ENCODE peak calls at places on chromosomes 13 and 19, in four cellular contexts. B is uterus, J is fibroblast of lung, Y is heart left ventricle. P is an unnamed sample. For H3K36me3 and H3K27me3, the result is how much of the 10 kb centered on the place peaks cover.

GRCh38 chr19:8526345-8527062 is 12.5 kb upstream of the ZNF414 start:
- DNase-seq in B (peak), J (peak), Y (peak), P (peak)

GRCh38 chr19:29683009-29683408 is 17.7 kb downstream of the PLEKHF1 start:
- DNase-seq in B (no peak), J (peak), Y (no peak), P (no peak)

GRCh38 chr19:369256-369655 is 24.7 kb upstream of the MIER2 start:
- DNase-seq in B (no peak), J (no peak), Y (no peak), P (no peak)

GRCh38 chr13:79481685-79482052 is 714 bp downstream of the NDFIP2 start:
- DNase-seq in B (no peak), J (peak), Y (no peak), P (no peak)

GRCh38 chr13:51995677-51996551 is 15.3 kb downstream of the ATP7B start:
- DNase-seq in B (no peak), J (peak), Y (peak), P (peak)

GRCh38 chr13:29594310-29594709 is 1.2 kb downstream of the SLC7A1 start:
- DNase-seq in B (peak), J (peak), Y (no peak), P (peak)

GRCh38 chr19:1266116-1266817 is 2.9 kb upstream of the CIRBP start:
- DNase-seq in B (peak), J (peak), Y (peak), P (peak)

GRCh38 chr13:43348397-43348796 is 325.0 kb downstream of the DNAJC15 start:
- DNase-seq in B (no peak), J (peak), Y (no peak), P (no peak)

GRCh38 chr13:110308377-110309158 is 1.5 kb downstream of the COL4A2 start:
- DNase-seq in B (peak), J (peak), Y (peak), P (no peak)

GRCh38 chr13:30021611-30022010 is 171.2 kb upstream of the UBL3 start:
- DNase-seq in B (no peak), J (no peak), Y (no peak), P (peak)

GRCh38 chr19:47226426-47227346 is 4.3 kb downstream of the BBC3 start:
- DNase-seq in B (peak), J (peak), Y (peak), P (peak)

GRCh38 chr13:110347535-110348308 is 40.6 kb downstream of the COL4A2 start:
- DNase-seq in B (peak), J (peak), Y (no peak), P (peak)

GRCh38 chr19:13505761-13506549 is at the start of gene CACNA1A:
- DNase-seq in B (no peak), J (peak), Y (no peak), P (peak)
- H3K4me3 ChIP-seq in B (no peak), J (peak), Y (peak), P (no peak)

GRCh38 chr19:38720559-38721236 is 23.6 kb downstream of the CAPN12 start:
- DNase-seq in B (no peak), J (no peak), Y (no peak), P (no peak)
- H3K36me3 ChIP-seq in B (under half), J (half or more), Y (half or more), P (half or more)

DNA sequence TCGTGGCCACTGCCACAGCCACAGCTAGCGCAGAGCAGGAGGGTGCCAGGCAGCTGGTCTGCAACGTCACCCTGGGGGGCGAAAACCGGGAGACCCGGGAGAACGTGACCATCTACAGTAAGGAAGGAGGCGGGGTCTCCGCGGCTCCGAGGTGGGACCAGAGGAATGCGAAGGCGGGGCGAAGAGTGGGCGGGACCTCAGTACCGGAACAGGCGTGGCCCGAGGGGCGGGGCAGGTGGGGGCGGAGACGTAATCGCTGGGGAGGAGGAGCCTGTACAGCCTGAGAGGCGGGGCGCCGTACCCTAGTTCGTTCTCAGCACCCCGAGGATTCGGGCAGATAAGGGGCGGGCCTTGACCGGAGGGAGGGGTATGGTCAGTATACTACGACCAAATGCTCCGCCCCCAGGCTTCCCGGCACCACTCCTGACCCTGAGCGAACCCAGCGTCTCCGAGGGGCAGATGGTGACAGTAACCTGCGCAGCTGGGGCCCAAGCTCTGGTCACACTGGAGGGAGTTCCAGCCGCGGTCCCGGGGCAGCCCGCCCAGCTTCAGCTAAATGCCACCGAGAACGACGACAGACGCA is 2.5 kb downstream of the ICAM5 start:
- DNase-seq in B (peak), J (no peak), Y (peak), P (peak)
- H3K27me3 ChIP-seq in B (half or more), J (half or more), Y (under half), P (half or more)

GRCh38 chr19:50427997-50428425 is 4.7 kb upstream of the MYBPC2 start:
- DNase-seq in B (peak), J (peak), Y (peak), P (peak)
- H3K4me3 ChIP-seq in B (no peak), J (peak), Y (peak), P (no peak)

DNA sequence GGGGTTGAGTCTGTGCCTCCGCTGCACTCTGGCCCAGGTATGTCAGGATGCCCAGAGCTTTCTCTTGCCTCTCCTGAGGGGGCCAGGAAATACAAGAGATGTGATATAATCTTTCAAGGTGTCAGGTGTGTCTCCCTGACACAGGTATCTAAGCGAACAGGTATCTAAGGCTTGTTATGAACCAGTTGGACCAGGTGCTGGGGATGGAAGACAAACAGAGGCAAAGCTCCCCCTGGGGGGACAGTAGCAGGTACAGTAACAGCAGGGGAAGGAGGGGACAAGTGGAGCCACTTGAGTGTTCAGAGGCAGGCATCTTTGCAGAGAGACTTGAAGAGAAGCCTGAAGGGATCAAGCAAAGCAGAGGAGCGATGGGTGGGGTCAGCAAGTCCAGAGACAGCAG is 2.6 kb downstream of the LENG1 start:
- DNase-seq in B (no peak), J (no peak), Y (no peak), P (no peak)
- H3K36me3 ChIP-seq in B (under half), J (under half), Y (half or more), P (half or more)

DNA sequence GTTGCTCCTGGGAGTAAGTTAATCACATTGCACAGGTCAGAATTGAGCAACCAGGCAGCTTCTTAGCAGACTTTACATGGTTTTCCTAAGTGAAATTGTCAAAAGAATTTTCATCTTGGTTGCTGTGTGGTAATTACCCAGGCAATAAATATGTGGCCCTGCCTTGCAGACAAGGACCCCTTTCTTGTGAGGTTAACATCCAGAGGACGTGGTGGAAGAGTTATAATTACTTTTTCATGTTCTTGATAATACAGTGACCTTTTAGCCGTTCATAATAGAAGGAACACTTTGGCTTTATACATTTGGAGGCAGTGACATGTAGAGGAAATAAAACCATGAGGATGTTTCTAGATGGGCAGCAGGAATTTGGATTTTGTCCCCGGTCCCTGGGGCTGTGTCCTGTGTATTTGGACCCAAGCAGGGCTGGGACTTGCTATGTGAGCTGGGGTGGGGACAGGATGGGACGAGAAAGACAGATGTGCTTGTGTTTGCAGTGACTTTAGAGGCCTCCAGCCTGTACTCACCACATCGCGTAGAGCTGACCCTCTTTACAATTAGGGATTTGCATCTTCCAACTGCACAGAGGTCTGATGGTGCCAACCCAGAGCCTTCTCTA is 156.2 kb downstream of the STK24 start:
- DNase-seq in B (no peak), J (no peak), Y (no peak), P (no peak)
- H3K27me3 ChIP-seq in B (under half), J (under half), Y (under half), P (under half)